ENCODE peak calls at places on chromosomes 4 and X, in ten cellular contexts. H is T-helper 1 cell; V is G401; E is activated CD8-positive, alpha-beta memory T cell treated with anti-CD3 and anti-CD28 coated beads for 24 hours; S is HCT116; B is NCI-H510A; W is fibroblast of mammary gland; A is GM03348; F is sigmoid colon; R is stimulated activated CD4-positive, alpha-beta T cell treated with anti-CD3 and anti-CD28 coated beads, TNF-alpha, amount 100 ng/mL, for 24 hours. Q is an unnamed sample.

GRCh38 chrX:103688949-103689348 is 2.5 kb upstream of the MORF4L2 start:
- DNase-seq in H (no peak), V (peak; percentile 69), E (no peak), S (no peak), B (no peak), W (peak; percentile 45), A (peak; percentile 21), F (no peak), R (no peak), Q (no peak)

GRCh38 chr4:7371122-7371941 is 63.4 kb downstream of the PSAPL1 start:
- DNase-seq in H (no peak), V (no peak), E (no peak), S (no peak), B (no peak), W (peak; percentile 47), A (peak; percentile 47), F (no peak), R (no peak), Q (no peak)

GRCh38 chr4:84967292-84967651 is 782 bp upstream of the WDFY3 start:
- DNase-seq in H (no peak), V (no peak), E (no peak), S (no peak), B (no peak), W (peak; percentile 66), A (peak; percentile 41), F (no peak), R (no peak), Q (no peak)

GRCh38 chr4:174084981-174085380 is 198.5 kb downstream of the FBXO8 start:
- DNase-seq in H (no peak), V (no peak), E (no peak), S (no peak), B (no peak), W (no peak), A (no peak), F (no peak), R (no peak), Q (no peak)

GRCh38 chr4:121380448-121381147 is at the start of gene QRFPR:
- DNase-seq in H (no peak), V (no peak), E (no peak), S (no peak), B (peak; percentile 14), W (no peak), A (peak; percentile 17), F (no peak), R (peak; percentile 11), Q (no peak)

GRCh38 chrX:114134465-114134864 is 449.4 kb upstream of the HTR2C start:
- DNase-seq in H (no peak), V (no peak), E (no peak), S (peak; percentile 1), B (no peak), W (peak; percentile 33), A (no peak), F (no peak), R (no peak), Q (no peak)

GRCh38 chr4:78720151-78720726 is 55.9 kb upstream of the BMP2K start:
- DNase-seq in H (no peak), V (no peak), E (no peak), S (no peak), B (no peak), W (no peak), A (no peak), F (no peak), R (no peak), Q (no peak)

GRCh38 chr4:86855572-86855971 is 6.4 kb upstream of the SLC10A6 start:
- DNase-seq in H (no peak), V (no peak), E (no peak), S (peak; percentile 18), B (no peak), W (peak; percentile 63), A (peak; percentile 75), F (no peak), R (no peak), Q (no peak)

GRCh38 chrX:15702488-15703371 is 35.3 kb upstream of the CA5B start:
- DNase-seq in H (no peak), V (no peak), E (no peak), S (no peak), B (no peak), W (no peak), A (no peak), F (no peak), R (no peak), Q (no peak)

GRCh38 chr4:52234539-52235174 is 183.6 kb downstream of the SPATA18 start:
- DNase-seq in H (no peak), V (peak; percentile 85), E (no peak), S (peak; percentile 41), B (no peak), W (peak; percentile 69), A (peak; percentile 53), F (no peak), R (no peak), Q (no peak)

GRCh38 chr4:149521611-149522010 is 294.0 kb downstream of the IQCM start:
- DNase-seq in H (no peak), V (no peak), E (no peak), S (peak; percentile 10), B (no peak), W (peak; percentile 49), A (peak; percentile 34), F (no peak), R (no peak), Q (no peak)

GRCh38 chr4:182578402-182578801 is 335.2 kb downstream of the TENM3 start:
- DNase-seq in H (no peak), V (no peak), E (no peak), S (peak; percentile 26), B (no peak), W (peak; percentile 84), A (peak; percentile 24), F (no peak), R (no peak), Q (no peak)

GRCh38 chr4:161936625-161937133 is 227.1 kb downstream of the FSTL5 start:
- DNase-seq in H (no peak), V (no peak), E (no peak), S (peak; percentile 86), B (no peak), W (peak; percentile 13), A (no peak), F (no peak), R (no peak), Q (no peak)

GRCh38 chrX:72027914-72028307 is 103.8 kb downstream of the RTL5 start:
- DNase-seq in H (no peak), V (no peak), E (peak; percentile 38), S (no peak), B (no peak), W (no peak), A (no peak), F (peak; percentile 46), R (no peak), Q (peak; percentile 34)

GRCh38 chrX:12711435-12712040 is 79.7 kb upstream of the PRPS2 start:
- DNase-seq in H (no peak), V (no peak), E (no peak), S (no peak), B (no peak), W (no peak), A (no peak), F (no peak), R (no peak), Q (no peak)

GRCh38 chrX:154517101-154517781 is 1.2 kb upstream of the FAM3A start:
- DNase-seq in H (no peak), V (no peak), E (no peak), S (no peak), B (no peak), W (no peak), A (no peak), F (peak; percentile 71), R (no peak), Q (no peak)

GRCh38 chr4:176377705-176378302 is 58.0 kb downstream of the SPCS3 start:
- DNase-seq in H (no peak), V (peak; percentile 54), E (no peak), S (peak; percentile 27), B (no peak), W (peak; percentile 40), A (peak; percentile 27), F (no peak), R (no peak), Q (no peak)

GRCh38 chr4:114773341-114773740 is 174.7 kb downstream of the UGT8 start:
- DNase-seq in H (no peak), V (no peak), E (no peak), S (no peak), B (no peak), W (no peak), A (no peak), F (no peak), R (no peak), Q (no peak)

GRCh38 chrX:10423716-10424115 is 196.7 kb downstream of the MID1 start:
- DNase-seq in H (no peak), V (no peak), E (no peak), S (no peak), B (no peak), W (peak; percentile 15), A (no peak), F (no peak), R (no peak), Q (no peak)

GRCh38 chr4:179536694-179537093 is 2094.5 kb upstream of the AGA start:
- DNase-seq in H (no peak), V (no peak), E (no peak), S (no peak), B (no peak), W (no peak), A (no peak), F (no peak), R (no peak), Q (no peak)

GRCh38 chr4:158814636-158815035 is 45.8 kb downstream of the FNIP2 start:
- DNase-seq in H (no peak), V (no peak), E (no peak), S (no peak), B (no peak), W (peak; percentile 26), A (peak; percentile 58), F (no peak), R (no peak), Q (no peak)

GRCh38 chrX:82218361-82218760 is 1016.5 kb downstream of the SH3BGRL start:
- DNase-seq in H (no peak), V (no peak), E (no peak), S (no peak), B (no peak), W (peak; percentile 31), A (no peak), F (no peak), R (no peak), Q (no peak)

GRCh38 chr4:170374770-170375169 is 285.0 kb upstream of the AADAT start:
- DNase-seq in H (no peak), V (no peak), E (no peak), S (peak; percentile 40), B (no peak), W (peak; percentile 46), A (no peak), F (no peak), R (no peak), Q (no peak)

GRCh38 chrX:153537526-153538295 is 20.3 kb downstream of the ATP2B3 start:
- DNase-seq in H (no peak), V (peak; percentile 60), E (no peak), S (no peak), B (no peak), W (no peak), A (no peak), F (no peak), R (no peak), Q (no peak)

GRCh38 chrX:11664211-11664888 is 1.4 kb downstream of the ARHGAP6 start:
- DNase-seq in H (no peak), V (no peak), E (no peak), S (no peak), B (no peak), W (no peak), A (peak; percentile 16), F (peak; percentile 69), R (no peak), Q (no peak)

GRCh38 chr4:112276113-112276512 is 9.6 kb downstream of the TIFA start:
- DNase-seq in H (no peak), V (no peak), E (no peak), S (no peak), B (no peak), W (no peak), A (no peak), F (no peak), R (no peak), Q (no peak)

GRCh38 chrX:16826207-16826606 is 39.9 kb downstream of the TXLNG start:
- DNase-seq in H (no peak), V (peak; percentile 59), E (no peak), S (no peak), B (no peak), W (peak; percentile 77), A (peak; percentile 22), F (no peak), R (no peak), Q (no peak)

GRCh38 chr4:107862658-107863057 is 37.9 kb downstream of the SGMS2 start:
- DNase-seq in H (no peak), V (no peak), E (no peak), S (peak; percentile 82), B (peak; percentile 12), W (peak; percentile 86), A (no peak), F (no peak), R (no peak), Q (no peak)